ENCODE peak calls at places on chromosomes 13 and 19, in seven cellular contexts. Y is Panc1, C is breast epithelium, I is body of pancreas, W is uterus, A is spleen, E is SJSA1. J is an unnamed sample.

GRCh38 chr19:4369888-4370260 is 26.5 kb downstream of the MPND start:
- DNase-seq in Y (no peak), C (no peak), I (peak; percentile 24), W (no peak), A (peak; percentile 93), E (no peak), J (peak; percentile 80)

GRCh38 chr13:110347535-110348308 is 40.6 kb downstream of the COL4A2 start:
- DNase-seq in Y (no peak), C (peak; percentile 66), I (no peak), W (peak; percentile 72), A (no peak), E (peak; percentile 91), J (no peak)

GRCh38 chr19:51116736-51117135 is 8.0 kb upstream of the SIGLEC9 start:
- DNase-seq in Y (no peak), C (no peak), I (no peak), W (no peak), A (peak; percentile 74), E (no peak), J (no peak)

GRCh38 chr13:110471156-110471832 is 90.2 kb downstream of the RAB20 start:
- DNase-seq in Y (no peak), C (no peak), I (no peak), W (no peak), A (peak; percentile 75), E (peak; percentile 70), J (no peak)

GRCh38 chr13:41059466-41059865 is 1.8 kb upstream of the WBP4 start:
- DNase-seq in Y (no peak), C (no peak), I (no peak), W (no peak), A (no peak), E (no peak), J (no peak)

GRCh38 chr19:18429717-18430416 is 8.1 kb downstream of the ISYNA1 start:
- DNase-seq in Y (no peak), C (no peak), I (no peak), W (peak; percentile 49), A (no peak), E (no peak), J (no peak)

GRCh38 chr13:99859178-99860177 is 112.1 kb downstream of the ZIC5 start:
- DNase-seq in Y (no peak), C (no peak), I (no peak), W (no peak), A (no peak), E (peak; percentile 50), J (no peak)

GRCh38 chr19:3368848-3369336 is 2.5 kb downstream of the NFIC start:
- DNase-seq in Y (no peak), C (no peak), I (no peak), W (no peak), A (no peak), E (no peak), J (no peak)

GRCh38 chr19:48506138-48506733 is 5.4 kb downstream of the LMTK3 start:
- DNase-seq in Y (no peak), C (no peak), I (no peak), W (no peak), A (no peak), E (no peak), J (no peak)

GRCh38 chr19:55812449-55812848 is 19.4 kb downstream of the NLRP11 start:
- DNase-seq in Y (no peak), C (no peak), I (no peak), W (no peak), A (no peak), E (no peak), J (no peak)

GRCh38 chr13:76730220-76730619 is 156.0 kb downstream of the KCTD12 start:
- DNase-seq in Y (no peak), C (no peak), I (no peak), W (no peak), A (no peak), E (no peak), J (no peak)

GRCh38 chr19:900302-901111 is 7.2 kb downstream of the RNU6-9 start:
- DNase-seq in Y (no peak), C (no peak), I (no peak), W (no peak), A (no peak), E (no peak), J (no peak)

GRCh38 chr19:20278342-20278741 is 111.3 kb downstream of the ZNF486 start:
- DNase-seq in Y (no peak), C (no peak), I (peak; percentile 37), W (peak; percentile 22), A (no peak), E (no peak), J (no peak)

GRCh38 chr13:73918691-73919090 is 215.5 kb downstream of the KLF12 start:
- DNase-seq in Y (no peak), C (no peak), I (no peak), W (no peak), A (no peak), E (no peak), J (no peak)

GRCh38 chr13:57825066-57825465 is 193.5 kb downstream of the PCDH17 start:
- DNase-seq in Y (no peak), C (no peak), I (no peak), W (no peak), A (no peak), E (no peak), J (no peak)

GRCh38 chr19:19201697-19202630 is 1.2 kb downstream of the NR2C2AP start:
- DNase-seq in Y (no peak), C (no peak), I (no peak), W (no peak), A (no peak), E (no peak), J (no peak)

GRCh38 chr19:16676101-16676798 is 15.3 kb downstream of the TMEM38A start:
- DNase-seq in Y (no peak), C (no peak), I (no peak), W (no peak), A (no peak), E (no peak), J (no peak)

GRCh38 chr13:104163866-104164630 is 1097.8 kb upstream of the SLC10A2 start:
- DNase-seq in Y (no peak), C (no peak), I (no peak), W (no peak), A (no peak), E (no peak), J (no peak)

GRCh38 chr13:97268772-97269171 is 46.6 kb downstream of the MBNL2 start:
- DNase-seq in Y (no peak), C (no peak), I (no peak), W (no peak), A (no peak), E (no peak), J (no peak)

DNA sequence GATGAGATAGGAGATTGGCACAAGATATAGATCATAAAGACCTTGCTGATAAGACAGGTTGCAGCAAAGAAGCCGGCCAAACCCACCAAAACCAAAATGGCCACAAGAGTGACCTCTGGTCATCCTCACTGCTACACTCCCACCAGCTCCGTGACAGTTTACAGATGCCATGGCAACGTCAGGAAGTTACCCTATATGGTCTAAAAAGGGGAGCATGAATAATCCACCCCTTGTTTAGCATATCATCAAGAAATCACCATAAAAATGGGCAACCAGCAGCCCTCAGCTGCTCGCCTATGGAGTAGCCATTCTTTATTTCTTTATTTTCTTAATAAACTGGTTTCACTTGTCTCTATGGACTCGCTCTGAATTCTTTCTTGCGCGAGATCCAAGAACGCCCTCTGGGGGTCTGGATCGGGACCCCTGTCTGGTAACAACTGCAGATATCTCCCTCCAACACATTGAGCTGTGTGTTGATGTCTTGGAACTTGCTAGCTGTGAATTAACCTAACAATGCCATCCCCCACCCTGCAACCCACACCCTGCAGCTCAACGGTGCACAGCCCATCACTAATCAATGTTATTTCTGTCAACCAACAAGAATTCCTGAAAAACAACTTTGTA is 27.1 kb upstream of the GRTP1 start:
- DNase-seq in Y (no peak), C (no peak), I (no peak), W (no peak), A (no peak), E (no peak), J (no peak)
- H3K27ac ChIP-seq in Y (no peak overlapping the region), C (no peak overlapping the region), I (no peak overlapping the region), W (no peak overlapping the region), A (no peak overlapping the region), E (no peak overlapping the region), J (no peak overlapping the region)

GRCh38 chr13:113121928-113122420 is 625 bp upstream of the F10 start:
- DNase-seq in Y (no peak), C (peak; percentile 40), I (no peak), W (no peak), A (no peak), E (peak; percentile 36), J (no peak)

GRCh38 chr13:113120300-113121182 is 2.1 kb upstream of the F10 start:
- DNase-seq in Y (no peak), C (peak; percentile 43), I (no peak), W (no peak), A (no peak), E (no peak), J (no peak)

GRCh38 chr13:113119822-113120189 is 2.8 kb upstream of the F10 start:
- DNase-seq in Y (no peak), C (no peak), I (no peak), W (no peak), A (no peak), E (no peak), J (no peak)

GRCh38 chr13:113122571-113123225 is at the start of gene F10:
- DNase-seq in Y (no peak), C (peak; percentile 53), I (peak; percentile 51), W (peak; percentile 62), A (peak; percentile 64), E (peak; percentile 57), J (no peak)

GRCh38 chr13:113121183-113121927 is 1.2 kb upstream of the F10 start:
- DNase-seq in Y (no peak), C (peak; percentile 33), I (no peak), W (no peak), A (no peak), E (no peak), J (no peak)
- H3K27ac ChIP-seq in Y (no peak overlapping the region), C (no peak overlapping the region), I (no peak overlapping the region), W (no peak overlapping the region), A (no peak overlapping the region), E (no peak overlapping the region), J (no peak overlapping the region)

GRCh38 chr19:6970478-6970877 is 50.8 kb downstream of the MBD3L2B start:
- DNase-seq in Y (no peak), C (no peak), I (no peak), W (no peak), A (no peak), E (no peak), J (no peak)

GRCh38 chr19:6970021-6970420 is 51.2 kb downstream of the MBD3L2B start:
- DNase-seq in Y (no peak), C (no peak), I (no peak), W (no peak), A (no peak), E (no peak), J (no peak)

GRCh38 chr19:6967962-6968361 is 53.3 kb downstream of the MBD3L2B start:
- DNase-seq in Y (no peak), C (no peak), I (no peak), W (no peak), A (no peak), E (no peak), J (no peak)

GRCh38 chr19:6971366-6971765 is 49.9 kb downstream of the MBD3L2B start:
- DNase-seq in Y (no peak), C (no peak), I (no peak), W (no peak), A (no peak), E (no peak), J (no peak)

GRCh38 chr19:6969490-6969889 is 51.7 kb downstream of the MBD3L2B start:
- DNase-seq in Y (no peak), C (no peak), I (no peak), W (no peak), A (no peak), E (no peak), J (no peak)
- H3K27ac ChIP-seq in Y (no peak overlapping the region), C (no peak overlapping the region), I (no peak overlapping the region), W (no peak overlapping the region), A (no peak overlapping the region), E (no peak overlapping the region), J (no peak overlapping the region)

GRCh38 chr13:49097374-49097773 is 121.7 kb downstream of the FNDC3A start:
- DNase-seq in Y (no peak), C (no peak), I (no peak), W (no peak), A (no peak), E (no peak), J (no peak)
- H3K27ac ChIP-seq in Y (no peak overlapping the region), C (peak overlapping the region; percentile 82), I (no peak overlapping the region), W (peak overlapping the region; percentile 69), A (peak overlapping the region; percentile 62), E (no peak overlapping the region), J (no peak overlapping the region)

J was measured in substantia nigra.